ENCODE peak calls at places on chromosome 17, in six cellular contexts. One of them, this sample, is unnamed.

GRCh38 chr17:68497885-68498319 is 14.3 kb upstream of the PRKAR1A start:
- DNase-seq in HepG2: no peak
- DNase-seq in WTC11: no peak
- DNase-seq in H1: no peak
- DNase-seq in GM12878: peak; percentile 94
- DNase-seq in HCT116: no peak
- DNase-seq in this sample: no peak

GRCh38 chr17:71922439-71922838 is 198.4 kb upstream of the SOX9 start:
- DNase-seq in HepG2: no peak
- DNase-seq in GM12878: peak; percentile 20
- DNase-seq in H1: no peak
- DNase-seq in HCT116: no peak
- DNase-seq in WTC11: no peak
- DNase-seq in this sample: no peak

GRCh38 chr17:68344701-68345136 is 53.4 kb downstream of the ARSG start:
- DNase-seq in H1: no peak
- DNase-seq in HCT116: no peak
- DNase-seq in GM12878: no peak
- DNase-seq in WTC11: no peak
- DNase-seq in HepG2: no peak
- DNase-seq in this sample: no peak

GRCh38 chr17:69325518-69326301 is 1.2 kb downstream of the ABCA5 start:
- DNase-seq in GM12878: no peak
- DNase-seq in HepG2: peak; percentile 50
- DNase-seq in HCT116: no peak
- DNase-seq in H1: no peak
- DNase-seq in WTC11: no peak
- DNase-seq in this sample: no peak

GRCh38 chr17:29573558-29573870 is 5.0 kb downstream of the TP53I13 start:
- DNase-seq in HCT116: no peak
- DNase-seq in HepG2: no peak
- DNase-seq in WTC11: no peak
- DNase-seq in GM12878: no peak
- DNase-seq in H1: no peak
- DNase-seq in this sample: no peak

GRCh38 chr17:79852748-79853147 is 13.5 kb upstream of the CBX4 start:
- DNase-seq in HCT116: no peak
- DNase-seq in HepG2: no peak
- DNase-seq in H1: no peak
- DNase-seq in GM12878: no peak
- DNase-seq in WTC11: no peak
- DNase-seq in this sample: no peak

GRCh38 chr17:50114849-50115357 is 15.1 kb downstream of the SAMD14 start:
- DNase-seq in GM12878: no peak
- DNase-seq in H1: no peak
- DNase-seq in HCT116: peak; percentile 66
- DNase-seq in WTC11: peak; percentile 55
- DNase-seq in HepG2: peak; percentile 77
- DNase-seq in this sample: peak; percentile 70

GRCh38 chr17:66021757-66022156 is 170.2 kb downstream of the CEP112 start:
- DNase-seq in HCT116: no peak
- DNase-seq in WTC11: no peak
- DNase-seq in GM12878: no peak
- DNase-seq in HepG2: no peak
- DNase-seq in H1: no peak
- DNase-seq in this sample: no peak

GRCh38 chr17:38466346-38467315 is 38.4 kb downstream of the ARHGAP23 start:
- DNase-seq in GM12878: no peak
- DNase-seq in WTC11: no peak
- DNase-seq in HCT116: no peak
- DNase-seq in HepG2: no peak
- DNase-seq in H1: no peak
- DNase-seq in this sample: peak; percentile 2

GRCh38 chr17:6639651-6640535 is 618 bp downstream of the KIAA0753 start:
- DNase-seq in WTC11: peak; percentile 29
- DNase-seq in HepG2: no peak
- DNase-seq in H1: no peak
- DNase-seq in GM12878: no peak
- DNase-seq in HCT116: no peak
- DNase-seq in this sample: peak; percentile 40

GRCh38 chr17:43467981-43468541 is 15.7 kb upstream of the DHX8 start:
- DNase-seq in H1: no peak
- DNase-seq in GM12878: no peak
- DNase-seq in HepG2: no peak
- DNase-seq in WTC11: no peak
- DNase-seq in HCT116: no peak
- DNase-seq in this sample: no peak

GRCh38 chr17:38591759-38592241 is 14.0 kb downstream of the SRCIN1 start:
- DNase-seq in GM12878: no peak
- DNase-seq in WTC11: no peak
- DNase-seq in HCT116: no peak
- DNase-seq in H1: no peak
- DNase-seq in HepG2: no peak
- DNase-seq in this sample: no peak

GRCh38 chr17:68591583-68591982 is 9.6 kb downstream of the FAM20A start:
- DNase-seq in WTC11: peak; percentile 65
- DNase-seq in HepG2: no peak
- DNase-seq in HCT116: no peak
- DNase-seq in H1: no peak
- DNase-seq in GM12878: no peak
- DNase-seq in this sample: no peak

GRCh38 chr17:41710472-41711090 is 1.6 kb upstream of the GAST start:
- DNase-seq in WTC11: no peak
- DNase-seq in HCT116: no peak
- DNase-seq in HepG2: no peak
- DNase-seq in GM12878: no peak
- DNase-seq in H1: no peak
- DNase-seq in this sample: no peak

GRCh38 chr17:45073414-45074070 is 12.4 kb downstream of the NMT1 start:
- DNase-seq in WTC11: no peak
- DNase-seq in HepG2: no peak
- DNase-seq in GM12878: no peak
- DNase-seq in H1: no peak
- DNase-seq in HCT116: no peak
- DNase-seq in this sample: no peak

GRCh38 chr17:8724451-8724850 is 20.2 kb downstream of the CCDC42 start:
- DNase-seq in H1: no peak
- DNase-seq in HepG2: peak; percentile 12
- DNase-seq in WTC11: no peak
- DNase-seq in GM12878: no peak
- DNase-seq in HCT116: no peak
- DNase-seq in this sample: no peak

GRCh38 chr17:79965806-79966205 is 69.9 kb downstream of the TBC1D16 start:
- DNase-seq in HCT116: no peak
- DNase-seq in WTC11: no peak
- DNase-seq in H1: no peak
- DNase-seq in HepG2: no peak
- DNase-seq in GM12878: no peak
- DNase-seq in this sample: no peak

GRCh38 chr17:52827526-52827925 is 669.0 kb upstream of the CA10 start:
- DNase-seq in H1: no peak
- DNase-seq in WTC11: no peak
- DNase-seq in GM12878: no peak
- DNase-seq in HCT116: no peak
- DNase-seq in HepG2: peak; percentile 70
- DNase-seq in this sample: no peak

GRCh38 chr17:78387982-78388941 is 9.8 kb downstream of the PGS1 start:
- DNase-seq in GM12878: no peak
- DNase-seq in H1: no peak
- DNase-seq in WTC11: no peak
- DNase-seq in HepG2: no peak
- DNase-seq in HCT116: no peak
- DNase-seq in this sample: no peak

GRCh38 chr17:74336307-74336706 is 10.3 kb downstream of the KIF19 start:
- DNase-seq in GM12878: no peak
- DNase-seq in HCT116: no peak
- DNase-seq in WTC11: no peak
- DNase-seq in HepG2: no peak
- DNase-seq in H1: no peak
- DNase-seq in this sample: no peak

GRCh38 chr17:43200127-43200526 is 11.5 kb upstream of the TMEM106A start:
- DNase-seq in GM12878: no peak
- DNase-seq in WTC11: no peak
- DNase-seq in H1: no peak
- DNase-seq in HepG2: no peak
- DNase-seq in HCT116: no peak
- DNase-seq in this sample: no peak

GRCh38 chr17:50651661-50652060 is 17.0 kb downstream of the ABCC3 start:
- DNase-seq in HCT116: no peak
- DNase-seq in WTC11: no peak
- DNase-seq in GM12878: no peak
- DNase-seq in H1: no peak
- DNase-seq in HepG2: no peak
- DNase-seq in this sample: no peak

GRCh38 chr17:41705271-41705991 is 6.7 kb upstream of the GAST start:
- DNase-seq in HCT116: no peak
- DNase-seq in GM12878: no peak
- DNase-seq in WTC11: peak; percentile 32
- DNase-seq in H1: peak; percentile 57
- DNase-seq in HepG2: peak; percentile 39
- DNase-seq in this sample: no peak

GRCh38 chr17:47694818-47695663 is 1.1 kb downstream of the TBKBP1 start:
- DNase-seq in WTC11: no peak
- DNase-seq in HCT116: no peak
- DNase-seq in H1: no peak
- DNase-seq in HepG2: no peak
- DNase-seq in GM12878: no peak
- DNase-seq in this sample: no peak

DNA sequence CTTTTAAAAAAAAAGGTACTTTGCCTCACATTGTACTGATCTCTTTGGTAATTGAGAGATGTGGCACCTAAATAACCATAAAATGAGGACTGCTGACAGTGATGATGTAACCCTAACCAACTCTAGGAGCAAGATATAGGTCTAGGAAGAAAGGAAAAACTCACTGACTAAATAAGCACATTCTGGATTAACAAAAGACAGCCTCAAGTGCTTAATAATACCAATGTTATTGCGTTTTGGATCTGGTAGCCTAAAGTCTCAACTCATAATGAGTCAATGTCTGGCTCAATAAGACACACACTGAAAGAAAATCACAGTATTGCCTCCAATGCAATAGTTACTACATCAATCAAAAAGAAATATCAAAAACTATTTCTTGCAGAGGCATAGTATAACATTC is 3.0 kb downstream of the ERN1 start:
- DNase-seq in WTC11: no peak
- DNase-seq in HCT116: no peak
- DNase-seq in H1: no peak
- DNase-seq in HepG2: no peak
- DNase-seq in GM12878: no peak
- DNase-seq in this sample: no peak
- TF ChIP-seq SP1 in WTC11: no peak
- TF ChIP-seq SP1 in HCT116: no peak
- TF ChIP-seq SP1 in H1: no peak
- TF ChIP-seq SP1 in HepG2: no peak
- TF ChIP-seq SP1 in GM12878: no peak
- TF ChIP-seq SP1 in this sample: no peak

DNA sequence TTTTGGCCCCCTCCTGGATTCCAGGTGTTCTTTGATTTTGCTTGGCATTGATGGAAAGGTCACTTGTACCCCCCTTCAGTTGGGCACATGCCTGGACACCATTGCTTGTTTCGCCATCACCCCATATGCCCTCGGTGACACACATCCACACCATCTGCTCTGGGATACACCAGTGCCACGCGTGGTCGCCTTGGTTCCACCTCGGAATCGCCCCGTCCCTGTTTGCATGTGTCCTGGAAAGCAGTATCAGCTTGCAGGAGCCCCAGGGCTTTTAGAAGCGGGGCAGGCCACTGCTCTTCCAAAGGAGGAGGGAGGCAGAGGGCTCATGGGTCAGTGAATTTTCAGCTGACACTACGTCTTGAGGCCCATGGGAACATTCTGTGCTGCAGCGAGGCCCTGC is 607.9 kb downstream of the KCNJ18 start:
- DNase-seq in HCT116: no peak
- DNase-seq in GM12878: no peak
- DNase-seq in H1: no peak
- DNase-seq in WTC11: no peak
- DNase-seq in HepG2: no peak
- DNase-seq in this sample: no peak
- TF ChIP-seq SP1 in HCT116: no peak
- TF ChIP-seq SP1 in GM12878: no peak
- TF ChIP-seq SP1 in H1: no peak
- TF ChIP-seq SP1 in WTC11: no peak
- TF ChIP-seq SP1 in HepG2: no peak
- TF ChIP-seq SP1 in this sample: no peak

GRCh38 chr17:372157-373152 is 19.8 kb upstream of the RPH3AL start:
- DNase-seq in HepG2: no peak
- DNase-seq in HCT116: no peak
- DNase-seq in WTC11: no peak
- DNase-seq in H1: no peak
- DNase-seq in GM12878: no peak
- DNase-seq in this sample: no peak
- TF ChIP-seq SP1 in HepG2: no peak
- TF ChIP-seq SP1 in HCT116: no peak
- TF ChIP-seq SP1 in WTC11: no peak
- TF ChIP-seq SP1 in H1: no peak
- TF ChIP-seq SP1 in GM12878: no peak
- TF ChIP-seq SP1 in this sample: no peak

GRCh38 chr17:31609331-31609730 is 217.9 kb downstream of the RAB11FIP4 start:
- DNase-seq in WTC11: no peak
- DNase-seq in H1: no peak
- DNase-seq in HepG2: no peak
- DNase-seq in HCT116: no peak
- DNase-seq in GM12878: no peak
- DNase-seq in this sample: no peak

GRCh38 chr17:31608659-31609254 is 217.3 kb downstream of the RAB11FIP4 start:
- DNase-seq in HepG2: no peak
- DNase-seq in WTC11: no peak
- DNase-seq in GM12878: no peak
- DNase-seq in HCT116: no peak
- DNase-seq in H1: no peak
- DNase-seq in this sample: no peak

GRCh38 chr17:31610301-31610910 is 218.9 kb downstream of the RAB11FIP4 start:
- DNase-seq in HepG2: no peak
- DNase-seq in H1: no peak
- DNase-seq in GM12878: no peak
- DNase-seq in WTC11: no peak
- DNase-seq in HCT116: no peak
- DNase-seq in this sample: no peak

GRCh38 chr17:31604936-31605335 is 213.5 kb downstream of the RAB11FIP4 start:
- DNase-seq in HCT116: no peak
- DNase-seq in HepG2: no peak
- DNase-seq in WTC11: no peak
- DNase-seq in H1: no peak
- DNase-seq in GM12878: no peak
- DNase-seq in this sample: no peak

DNA sequence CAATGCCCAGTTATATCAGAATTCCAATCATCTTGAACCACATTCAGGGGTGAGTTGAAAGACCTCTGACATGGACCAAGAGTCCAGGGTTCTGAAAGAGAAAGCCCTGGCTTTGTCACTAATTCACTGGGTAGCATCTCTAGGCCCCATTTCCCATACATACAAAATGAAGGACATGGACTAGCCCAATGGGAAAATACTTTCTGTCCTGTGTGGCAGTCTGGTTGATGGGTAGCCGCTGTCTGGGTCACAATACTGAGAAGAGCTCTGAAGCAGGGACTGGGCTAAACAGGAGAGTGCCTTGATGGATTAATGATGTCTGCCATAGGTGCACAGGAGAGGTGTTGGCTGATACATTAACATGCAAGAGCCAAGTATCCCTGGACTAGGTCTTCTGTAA is 214.3 kb downstream of the RAB11FIP4 start:
- DNase-seq in HCT116: no peak
- DNase-seq in GM12878: no peak
- DNase-seq in H1: no peak
- DNase-seq in WTC11: no peak
- DNase-seq in HepG2: no peak
- DNase-seq in this sample: no peak
- TF ChIP-seq SP1 in HCT116: no peak
- TF ChIP-seq SP1 in GM12878: no peak
- TF ChIP-seq SP1 in H1: no peak
- TF ChIP-seq SP1 in WTC11: no peak
- TF ChIP-seq SP1 in HepG2: no peak
- TF ChIP-seq SP1 in this sample: no peak

This sample was measured in HEK293T.